ENCODE peak calls at places on chromosome 19, in nine cellular contexts. D, T, R, F, E, N, O, P and H are unnamed samples.

GRCh38 chr19:7848779-7849457 is 18.9 kb downstream of the EVI5L start:
- DNase-seq in D (no peak), T (no peak), R (no peak), F (no peak), E (no peak), N (no peak), O (no peak), P (no peak), H (no peak)

GRCh38 chr19:49094505-49095482 is 9.5 kb downstream of the SNRNP70 start:
- DNase-seq in D (no peak), T (no peak), R (no peak), F (no peak), E (no peak), N (no peak), O (no peak), P (peak; percentile 82), H (no peak)

GRCh38 chr19:57302020-57302465 is 18.2 kb upstream of the ZNF543 start:
- DNase-seq in D (no peak), T (no peak), R (peak; percentile 65), F (peak; percentile 75), E (no peak), N (no peak), O (peak; percentile 67), P (peak; percentile 25), H (no peak)

GRCh38 chr19:42965204-42965603 is 28.2 kb upstream of the PSG7 start:
- DNase-seq in D (no peak), T (no peak), R (no peak), F (no peak), E (no peak), N (no peak), O (no peak), P (no peak), H (no peak)

GRCh38 chr19:50328257-50329145 is 676 bp downstream of the KCNC3 start:
- DNase-seq in D (peak; percentile 30), T (no peak), R (no peak), F (peak; percentile 82), E (no peak), N (peak; percentile 48), O (no peak), P (peak; percentile 44), H (no peak)

GRCh38 chr19:45569619-45570421 is 14.8 kb downstream of the OPA3 start:
- DNase-seq in D (peak; percentile 36), T (no peak), R (no peak), F (peak; percentile 89), E (peak; percentile 76), N (peak; percentile 72), O (peak; percentile 58), P (peak; percentile 71), H (peak; percentile 27)

GRCh38 chr19:49599378-49600298 is 8.7 kb downstream of the PRR12 start:
- DNase-seq in D (no peak), T (no peak), R (no peak), F (no peak), E (no peak), N (no peak), O (no peak), P (no peak), H (no peak)

GRCh38 chr19:42269518-42270345 is 680 bp downstream of the CIC start:
- DNase-seq in D (no peak), T (no peak), R (peak; percentile 28), F (no peak), E (no peak), N (no peak), O (peak; percentile 45), P (peak; percentile 31), H (no peak)

GRCh38 chr19:50607874-50608785 is 31.6 kb downstream of the SYT3 start:
- DNase-seq in D (peak; percentile 78), T (peak; percentile 10), R (peak; percentile 84), F (peak; percentile 94), E (peak; percentile 42), N (peak; percentile 99), O (peak; percentile 68), P (peak; percentile 77), H (peak; percentile 6)

GRCh38 chr19:43623889-43624670 is 4.7 kb upstream of the ZNF428 start:
- DNase-seq in D (no peak), T (no peak), R (no peak), F (no peak), E (no peak), N (no peak), O (no peak), P (no peak), H (no peak)

GRCh38 chr19:54418030-54418929 is 3.0 kb downstream of the TTYH1 start:
- DNase-seq in D (peak; percentile 18), T (no peak), R (no peak), F (no peak), E (no peak), N (no peak), O (no peak), P (no peak), H (no peak)

GRCh38 chr19:54281008-54281728 is at the start of gene LILRB2:
- DNase-seq in D (no peak), T (no peak), R (no peak), F (no peak), E (no peak), N (no peak), O (peak; percentile 31), P (no peak), H (no peak)

GRCh38 chr19:18660051-18660910 is 23.2 kb upstream of the CRTC1 start:
- DNase-seq in D (no peak), T (peak; percentile 80), R (peak; percentile 95), F (no peak), E (no peak), N (no peak), O (peak; percentile 92), P (peak; percentile 84), H (no peak)

GRCh38 chr19:916645-917322 is 349 bp upstream of the KISS1R start:
- DNase-seq in D (no peak), T (no peak), R (no peak), F (no peak), E (no peak), N (peak; percentile 31), O (no peak), P (no peak), H (no peak)

GRCh38 chr19:10018786-10019185 is 5.5 kb downstream of the RDH8 start:
- DNase-seq in D (no peak), T (no peak), R (no peak), F (no peak), E (no peak), N (no peak), O (no peak), P (no peak), H (no peak)

GRCh38 chr19:10019246-10019645 is 6.0 kb downstream of the RDH8 start:
- DNase-seq in D (no peak), T (no peak), R (no peak), F (no peak), E (no peak), N (no peak), O (no peak), P (no peak), H (no peak)

GRCh38 chr19:10021446-10021845 is 8.2 kb downstream of the RDH8 start:
- DNase-seq in D (no peak), T (no peak), R (no peak), F (no peak), E (no peak), N (no peak), O (no peak), P (no peak), H (no peak)

GRCh38 chr19:10020851-10021250 is 7.6 kb downstream of the RDH8 start:
- DNase-seq in D (no peak), T (no peak), R (no peak), F (no peak), E (no peak), N (no peak), O (no peak), P (no peak), H (no peak)

DNA sequence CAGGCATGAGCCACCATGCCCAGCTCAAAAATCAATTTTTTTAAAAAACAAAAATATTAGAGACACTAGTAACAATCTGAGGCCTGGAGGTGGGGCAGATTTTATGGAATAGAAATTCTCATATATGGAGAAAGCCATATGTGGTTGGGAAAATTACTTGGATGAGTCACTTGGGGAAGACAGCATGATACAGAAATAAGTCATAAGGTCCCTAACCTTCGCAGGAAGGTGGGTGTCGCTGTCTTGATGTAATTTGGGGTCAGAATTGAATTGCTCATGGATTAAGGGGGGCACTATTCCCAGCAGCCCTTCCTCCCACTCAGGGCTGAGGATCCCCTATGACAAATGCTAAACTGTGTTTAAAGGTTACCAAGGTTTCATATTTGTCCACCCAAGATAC is 4.9 kb downstream of the RDH8 start:
- DNase-seq in D (no peak), T (no peak), R (no peak), F (no peak), E (no peak), N (no peak), O (no peak), P (no peak), H (no peak)
- H3K27me3 ChIP-seq in D (no peaks in the 10 kb centered on the region), T (no peaks in the 10 kb centered on the region), R (no peaks in the 10 kb centered on the region), F (no peaks in the 10 kb centered on the region), E (no peaks in the 10 kb centered on the region), N (peaks cover 19% of the 10 kb centered on the region), O (no peaks in the 10 kb centered on the region), P (peaks cover 4% of the 10 kb centered on the region), H (peaks cover 5% of the 10 kb centered on the region)

GRCh38 chr19:39112338-39112890 is 13.2 kb upstream of the PAK4 start:
- DNase-seq in D (no peak), T (no peak), R (no peak), F (no peak), E (no peak), N (no peak), O (no peak), P (no peak), H (no peak)

GRCh38 chr19:39113199-39113598 is 12.4 kb upstream of the PAK4 start:
- DNase-seq in D (no peak), T (no peak), R (no peak), F (no peak), E (no peak), N (no peak), O (no peak), P (no peak), H (no peak)

GRCh38 chr19:39119830-39120229 is 5.8 kb upstream of the PAK4 start:
- DNase-seq in D (no peak), T (no peak), R (no peak), F (no peak), E (no peak), N (no peak), O (no peak), P (no peak), H (no peak)

GRCh38 chr19:39111593-39112199 is 13.9 kb upstream of the PAK4 start:
- DNase-seq in D (no peak), T (no peak), R (no peak), F (no peak), E (no peak), N (no peak), O (no peak), P (no peak), H (no peak)

GRCh38 chr19:39115105-39115847 is 10.3 kb upstream of the PAK4 start:
- DNase-seq in D (no peak), T (no peak), R (no peak), F (no peak), E (no peak), N (no peak), O (no peak), P (no peak), H (no peak)
- H3K9me3 ChIP-seq in D (no peaks in the 10 kb centered on the region), T (no peaks in the 10 kb centered on the region), R (no peaks in the 10 kb centered on the region), F (no peaks in the 10 kb centered on the region), E (no peaks in the 10 kb centered on the region), N (no peaks in the 10 kb centered on the region), O (no peaks in the 10 kb centered on the region), P (no peaks in the 10 kb centered on the region), H (no peaks in the 10 kb centered on the region)

GRCh38 chr19:35430382-35431146 is 17.5 kb upstream of the FFAR2 start:
- DNase-seq in D (no peak), T (no peak), R (no peak), F (no peak), E (no peak), N (no peak), O (no peak), P (no peak), H (no peak)
- H3K27me3 ChIP-seq in D (no peaks in the 10 kb centered on the region), T (no peaks in the 10 kb centered on the region), R (no peaks in the 10 kb centered on the region), F (no peaks in the 10 kb centered on the region), E (no peaks in the 10 kb centered on the region), N (no peaks in the 10 kb centered on the region), O (no peaks in the 10 kb centered on the region), P (no peaks in the 10 kb centered on the region), H (no peaks in the 10 kb centered on the region)

GRCh38 chr19:37243206-37243632 is 25.2 kb downstream of the ZNF383 start:
- DNase-seq in D (no peak), T (no peak), R (no peak), F (no peak), E (no peak), N (no peak), O (no peak), P (no peak), H (no peak)
- H3K9me3 ChIP-seq in D (peaks cover 76% of the 10 kb centered on the region), T (peaks cover 91% of the 10 kb centered on the region), R (peaks cover 25% of the 10 kb centered on the region), F (peaks cover 36% of the 10 kb centered on the region), E (peaks cover 80% of the 10 kb centered on the region), N (no peaks in the 10 kb centered on the region), O (peaks cover 20% of the 10 kb centered on the region), P (peaks cover 19% of the 10 kb centered on the region), H (peaks cover 97% of the 10 kb centered on the region)